ENCODE peak calls at places on chromosomes 13 and 19, in ten cellular contexts. R, N, B, L, W, Q, I, E, X and Z are unnamed samples. For H3K36me3, the result is how much of the 10 kb centered on the place peaks cover.

GRCh38 chr13:79171131-79172061 is 234.7 kb downstream of the RBM26 start:
- DNase-seq in R (peak), W (peak), X (no peak), I (no peak), L (no peak), Q (no peak), B (no peak), N (peak), E (no peak), Z (no peak)

GRCh38 chr13:66937423-66937822 is 292.7 kb downstream of the PCDH9 start:
- DNase-seq in N (no peak), Q (no peak), E (no peak), I (no peak), R (no peak), X (no peak), L (no peak), B (no peak), W (no peak), Z (no peak)

GRCh38 chr13:44648392-44649117 is 72.4 kb upstream of the TSC22D1 start:
- DNase-seq in N (no peak), R (no peak), I (no peak), Q (no peak), B (no peak), X (no peak), E (peak), L (no peak), W (no peak), Z (peak)

GRCh38 chr19:49231804-49232203 is 74.2 kb downstream of the TRPM4 start:
- DNase-seq in N (no peak), E (no peak), W (no peak), Q (no peak), L (no peak), X (no peak), I (no peak), B (no peak), R (no peak), Z (no peak)

GRCh38 chr13:24087611-24088235 is 72.8 kb upstream of the SPATA13 start:
- DNase-seq in R (no peak), N (no peak), Q (no peak), B (peak), I (no peak), E (no peak), L (peak), X (no peak), W (no peak), Z (no peak)

GRCh38 chr19:39308531-39309304 is 11.9 kb downstream of the LRFN1 start:
- DNase-seq in E (peak), W (peak), R (peak), X (no peak), B (no peak), Q (no peak), I (no peak), L (no peak), N (peak), Z (no peak)

GRCh38 chr13:111005808-111006494 is 91.1 kb upstream of the ANKRD10 start:
- DNase-seq in L (peak), W (no peak), E (peak), X (peak), N (no peak), Q (no peak), R (no peak), B (peak), I (no peak), Z (no peak)

GRCh38 chr19:7191946-7192691 is 102.1 kb downstream of the INSR start:
- DNase-seq in I (peak), W (no peak), Q (no peak), R (no peak), L (no peak), N (no peak), X (no peak), B (no peak), E (peak), Z (peak)

GRCh38 chr19:33438987-33439781 is 65.7 kb downstream of the CEBPG start:
- DNase-seq in R (no peak), E (no peak), B (no peak), Q (no peak), I (no peak), X (no peak), L (no peak), N (no peak), W (no peak), Z (no peak)

GRCh38 chr19:17156296-17156946 is 58.7 kb upstream of the USE1 start:
- DNase-seq in R (no peak), W (no peak), E (no peak), Q (no peak), B (no peak), N (no peak), L (no peak), I (no peak), X (no peak), Z (no peak)

GRCh38 chr19:17159466-17160393 is 55.4 kb upstream of the USE1 start:
- DNase-seq in L (no peak), B (no peak), E (peak), R (peak), W (no peak), Q (no peak), X (no peak), I (no peak), N (no peak), Z (no peak)

GRCh38 chr19:17160908-17161307 is 54.2 kb upstream of the USE1 start:
- DNase-seq in W (no peak), E (no peak), L (no peak), I (peak), R (no peak), Q (no peak), X (no peak), B (no peak), N (no peak), Z (no peak)

GRCh38 chr19:17156947-17157302 is 58.2 kb upstream of the USE1 start:
- DNase-seq in N (no peak), Q (no peak), B (no peak), L (no peak), W (no peak), E (no peak), R (no peak), I (no peak), X (no peak), Z (no peak)

GRCh38 chr19:17158584-17158983 is 56.6 kb upstream of the USE1 start:
- DNase-seq in N (no peak), B (no peak), E (no peak), R (no peak), W (no peak), I (no peak), Q (no peak), L (no peak), X (no peak), Z (no peak)
- H3K36me3 ChIP-seq in N (half or more), B (under half), E (half or more), R (under half), W (under half), I (half or more), Q (half or more), L (under half), X (half or more), Z (half or more)

GRCh38 chr13:73036566-73036965 is 22.2 kb upstream of the KLF5 start:
- DNase-seq in Q (no peak), W (no peak), N (no peak), I (no peak), X (no peak), E (no peak), L (no peak), B (no peak), R (no peak), Z (no peak)
- H3K36me3 ChIP-seq in Q (under half), W (under half), N (under half), I (under half), X (under half), E (under half), L (under half), B (under half), R (under half), Z (under half)

GRCh38 chr19:4359627-4360000 is 16.3 kb downstream of the MPND start:
- DNase-seq in E (no peak), N (no peak), X (no peak), R (peak), W (no peak), L (peak), B (no peak), Q (no peak), I (no peak), Z (no peak)

GRCh38 chr19:4360081-4360569 is 16.8 kb downstream of the MPND start:
- DNase-seq in W (no peak), Q (no peak), I (no peak), E (no peak), B (no peak), X (no peak), L (peak), N (no peak), R (no peak), Z (no peak)

GRCh38 chr19:4362038-4362828 is 18.9 kb downstream of the MPND start:
- DNase-seq in W (no peak), Q (no peak), I (no peak), R (no peak), E (no peak), B (no peak), L (peak), N (no peak), X (no peak), Z (no peak)

GRCh38 chr19:4361152-4362037 is 18.0 kb downstream of the MPND start:
- DNase-seq in B (no peak), L (peak), E (no peak), Q (no peak), I (no peak), W (peak), R (peak), N (no peak), X (no peak), Z (no peak)

GRCh38 chr19:4360641-4361151 is 17.3 kb downstream of the MPND start:
- DNase-seq in Q (no peak), I (no peak), N (peak), E (no peak), X (no peak), R (peak), B (no peak), W (no peak), L (no peak), Z (no peak)
- H3K36me3 ChIP-seq in Q (half or more), I (under half), N (half or more), E (under half), X (half or more), R (under half), B (under half), W (under half), L (under half), Z (under half)

GRCh38 chr19:15253076-15253475 is 20.8 kb upstream of the EPHX3 start:
- DNase-seq in B (no peak), E (no peak), L (no peak), X (no peak), N (no peak), W (no peak), I (no peak), R (no peak), Q (no peak), Z (no peak)

GRCh38 chr19:15251749-15252397 is 19.6 kb upstream of the EPHX3 start:
- DNase-seq in X (peak), I (no peak), B (peak), W (peak), R (peak), N (peak), L (peak), E (peak), Q (peak), Z (no peak)

GRCh38 chr19:15253513-15253912 is 21.3 kb upstream of the EPHX3 start:
- DNase-seq in Q (no peak), W (no peak), L (no peak), I (no peak), R (no peak), N (no peak), X (no peak), B (no peak), E (no peak), Z (no peak)

GRCh38 chr19:15251010-15251748 is 18.9 kb upstream of the EPHX3 start:
- DNase-seq in Q (peak), X (no peak), E (peak), N (no peak), I (no peak), B (no peak), R (no peak), W (no peak), L (peak), Z (no peak)

DNA sequence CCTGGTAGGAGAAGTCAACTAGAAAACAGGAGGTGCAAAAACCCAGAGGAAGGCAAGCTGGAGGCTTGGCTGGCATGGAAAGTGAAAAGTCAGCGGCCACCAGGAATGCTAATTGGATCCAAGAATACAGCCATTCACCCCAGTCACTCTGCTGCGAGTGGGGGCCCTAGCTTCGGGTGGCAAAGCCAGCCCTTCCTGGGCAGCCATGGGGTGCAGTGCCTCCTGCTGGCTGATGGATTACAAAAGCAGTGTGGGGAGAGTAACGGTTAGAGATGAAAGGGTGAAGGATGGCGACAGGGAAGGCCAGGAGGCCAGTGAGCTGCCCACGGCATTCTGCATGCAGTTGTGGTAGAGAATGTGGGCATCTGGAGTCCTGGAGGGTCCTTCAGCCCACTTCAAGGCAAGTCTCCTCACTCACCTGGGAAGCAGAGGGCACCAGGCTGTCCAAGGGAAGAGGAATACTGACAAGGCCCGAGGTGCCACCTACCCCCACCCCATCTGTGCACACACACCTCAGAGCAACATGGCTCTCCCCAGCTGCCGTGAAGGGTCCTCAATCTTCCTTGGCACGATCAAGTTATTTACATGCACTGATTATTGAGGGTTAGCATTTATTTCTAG is 20.3 kb upstream of the EPHX3 start:
- DNase-seq in W (peak), E (peak), L (no peak), I (no peak), N (peak), Q (no peak), B (no peak), R (peak), X (no peak), Z (no peak)
- H3K36me3 ChIP-seq in W (under half), E (under half), L (under half), I (half or more), N (half or more), Q (half or more), B (under half), R (half or more), X (half or more), Z (half or more)

GRCh38 chr19:2175742-2176141 is 12.0 kb downstream of the DOT1L start:
- DNase-seq in N (no peak), Q (no peak), X (no peak), R (no peak), L (no peak), I (no peak), E (no peak), W (no peak), B (no peak), Z (no peak)
- H3K36me3 ChIP-seq in N (under half), Q (under half), X (under half), R (under half), L (under half), I (under half), E (under half), W (under half), B (under half), Z (under half)

GRCh38 chr19:15112385-15112784 is 5.2 kb downstream of the SYDE1 start:
- DNase-seq in X (no peak), E (peak), R (peak), B (no peak), Q (no peak), N (no peak), L (no peak), W (no peak), I (no peak), Z (no peak)

GRCh38 chr19:15108845-15109767 is 1.9 kb downstream of the SYDE1 start:
- DNase-seq in R (no peak), I (no peak), L (no peak), X (no peak), N (no peak), Q (no peak), B (no peak), W (no peak), E (no peak), Z (no peak)

GRCh38 chr19:15111758-15112157 is 4.6 kb downstream of the SYDE1 start:
- DNase-seq in B (no peak), N (no peak), R (no peak), I (no peak), Q (no peak), L (no peak), X (no peak), W (no peak), E (no peak), Z (no peak)

GRCh38 chr19:15109768-15110417 is 2.7 kb downstream of the SYDE1 start:
- DNase-seq in L (no peak), I (no peak), R (no peak), X (no peak), N (no peak), W (no peak), Q (no peak), B (no peak), E (no peak), Z (no peak)

DNA sequence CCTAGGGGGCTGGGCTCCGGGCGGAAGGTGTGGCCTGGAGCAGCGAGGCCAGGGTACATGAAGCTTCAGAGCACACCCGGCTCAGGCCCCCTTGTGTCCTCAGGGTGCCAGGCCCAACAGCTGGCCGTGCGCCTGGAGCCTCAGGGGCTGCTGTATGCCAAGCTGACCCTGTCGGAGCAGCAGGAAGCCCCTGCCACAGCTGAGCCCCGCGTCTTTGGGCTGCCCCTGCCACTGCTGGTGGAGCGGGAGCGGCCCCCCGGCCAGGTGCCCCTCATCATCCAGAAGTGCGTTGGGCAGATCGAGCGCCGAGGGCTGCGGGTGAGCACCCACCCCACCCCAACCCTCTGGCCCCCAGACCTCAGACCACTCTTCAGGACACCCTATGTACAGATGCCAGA is 3.2 kb downstream of the SYDE1 start:
- DNase-seq in E (no peak), Q (no peak), W (no peak), N (no peak), I (no peak), B (no peak), R (no peak), L (no peak), X (no peak), Z (no peak)
- H3K36me3 ChIP-seq in E (under half), Q (under half), W (under half), N (under half), I (under half), B (under half), R (under half), L (under half), X (half or more), Z (under half)

GRCh38 chr19:47068876-47069406 is 20.5 kb upstream of the TMEM160 start:
- DNase-seq in X (no peak), Q (no peak), W (no peak), E (no peak), R (no peak), L (no peak), B (no peak), I (no peak), N (no peak), Z (no peak)

GRCh38 chr19:47068246-47068645 is 19.8 kb upstream of the TMEM160 start:
- DNase-seq in R (peak), B (no peak), E (no peak), W (no peak), X (no peak), Q (no peak), N (no peak), I (no peak), L (no peak), Z (no peak)

GRCh38 chr19:47066376-47067214 is 18.2 kb upstream of the TMEM160 start:
- DNase-seq in L (no peak), R (peak), N (no peak), Q (no peak), W (no peak), B (no peak), I (no peak), E (no peak), X (no peak), Z (no peak)

GRCh38 chr19:47065242-47065641 is 16.8 kb upstream of the TMEM160 start:
- DNase-seq in I (no peak), R (peak), B (no peak), X (no peak), E (no peak), Q (no peak), N (no peak), L (no peak), W (no peak), Z (no peak)

DNA sequence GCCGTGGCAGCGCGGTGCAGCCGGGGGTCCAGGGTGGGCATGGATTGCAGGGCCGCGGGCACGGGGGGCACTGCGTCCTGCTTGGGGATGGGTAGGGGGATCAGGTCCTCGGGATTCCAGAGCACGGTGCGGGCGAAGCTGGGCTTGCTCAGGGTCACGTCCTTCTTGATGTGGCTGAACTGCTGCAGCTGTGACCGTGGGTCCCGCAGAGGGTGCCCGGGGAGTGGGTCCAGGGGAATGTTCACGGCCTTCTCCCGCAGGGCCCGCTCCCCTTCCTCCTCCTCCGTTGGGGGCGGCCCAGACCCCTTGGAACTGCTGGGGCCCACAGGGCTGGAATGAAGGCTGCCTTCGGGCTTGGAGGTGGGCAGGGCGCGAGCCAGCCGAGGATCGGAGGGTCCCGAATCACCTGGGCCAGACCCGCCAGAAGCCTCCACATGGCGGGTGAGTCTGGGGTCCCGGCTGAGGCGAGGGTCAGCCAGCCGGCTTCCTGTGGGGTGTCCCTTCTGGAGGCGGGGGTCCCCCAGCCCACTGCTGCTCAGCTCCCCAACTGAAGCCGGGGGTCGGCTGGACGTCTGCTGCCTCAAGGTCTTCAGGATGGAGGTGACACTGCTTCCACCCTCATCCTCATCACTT is 18.9 kb upstream of the TMEM160 start:
- DNase-seq in B (no peak), W (no peak), N (no peak), R (peak), E (no peak), I (no peak), L (no peak), X (no peak), Q (no peak), Z (no peak)
- H3K36me3 ChIP-seq in B (under half), W (under half), N (half or more), R (under half), E (under half), I (under half), L (under half), X (half or more), Q (under half), Z (half or more)

DNA sequence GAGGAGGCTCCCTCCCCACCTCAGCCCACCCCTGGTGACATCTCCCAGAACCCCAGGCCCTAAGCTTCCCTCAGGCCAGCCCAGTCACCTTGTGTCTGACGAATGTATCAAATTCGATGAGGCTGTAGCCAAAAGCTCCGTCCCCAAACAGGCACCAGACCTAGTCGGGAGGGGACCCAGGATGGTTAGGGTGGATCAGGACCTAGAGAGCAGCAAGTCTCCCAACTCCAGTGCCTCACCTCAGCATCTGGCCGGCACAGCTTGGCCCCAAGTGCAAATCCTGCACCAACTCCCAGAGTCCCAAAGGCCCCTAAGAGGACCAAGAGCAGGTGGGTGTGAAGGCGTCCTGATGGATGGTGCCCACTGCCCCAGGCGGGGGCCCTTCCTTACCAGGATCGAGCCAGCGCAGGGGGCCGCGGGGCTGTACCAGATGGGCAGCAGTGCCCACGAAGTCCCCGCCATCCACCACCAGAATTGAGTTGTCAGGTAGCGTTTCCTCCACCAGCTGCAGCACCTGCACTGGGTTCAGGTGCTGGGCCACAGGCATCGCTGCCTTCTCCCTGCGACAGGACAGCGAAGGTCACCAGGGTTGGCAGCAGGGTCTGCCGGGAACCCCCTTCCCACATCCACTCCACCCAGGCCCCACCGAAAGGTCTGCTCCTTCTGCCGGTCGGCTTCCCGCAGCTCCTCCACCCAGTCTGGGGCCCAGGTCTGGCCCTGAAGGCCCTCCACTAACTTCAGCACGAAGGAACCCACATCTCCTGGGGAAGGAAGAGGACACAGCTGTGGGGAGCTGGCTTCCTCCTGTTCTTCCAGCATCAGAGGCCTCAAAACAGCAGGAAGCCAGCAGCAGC is 8.8 kb downstream of the SYDE1 start:
- DNase-seq in L (no peak), X (no peak), N (no peak), E (no peak), I (no peak), R (no peak), W (no peak), Q (no peak), B (no peak), Z (no peak)
- H3K36me3 ChIP-seq in L (under half), X (half or more), N (half or more), E (under half), I (under half), R (half or more), W (under half), Q (half or more), B (under half), Z (under half)